ENCODE peak calls at places on chromosomes 4 and X, in ten cellular contexts. One of them, this sample, is unnamed. For H3K4me1, the result is how much of the 10 kb centered on the place peaks cover.

GRCh38 chrX:13215729-13216128 is 104.1 kb downstream of the ATXN3L start:
- DNase-seq in upper lobe of left lung: no peak
- DNase-seq in uterus: no peak
- DNase-seq in stomach: no peak
- DNase-seq in IMR-90: peak
- DNase-seq in A549: no peak
- DNase-seq in HepG2: no peak
- DNase-seq in breast epithelium: no peak
- DNase-seq in esophagus squamous epithelium: no peak
- DNase-seq in transverse colon: no peak
- DNase-seq in this sample: no peak

GRCh38 chr4:142961866-142962265 is 115.8 kb upstream of the INPP4B start:
- DNase-seq in upper lobe of left lung: no peak
- DNase-seq in uterus: peak
- DNase-seq in stomach: no peak
- DNase-seq in IMR-90: no peak
- DNase-seq in A549: no peak
- DNase-seq in HepG2: no peak
- DNase-seq in breast epithelium: no peak
- DNase-seq in esophagus squamous epithelium: no peak
- DNase-seq in transverse colon: no peak
- DNase-seq in this sample: no peak

GRCh38 chr4:170080496-170080895 is 9.3 kb downstream of the AADAT start:
- DNase-seq in upper lobe of left lung: no peak
- DNase-seq in uterus: no peak
- DNase-seq in stomach: no peak
- DNase-seq in IMR-90: no peak
- DNase-seq in A549: no peak
- DNase-seq in HepG2: no peak
- DNase-seq in breast epithelium: no peak
- DNase-seq in esophagus squamous epithelium: no peak
- DNase-seq in transverse colon: no peak
- DNase-seq in this sample: no peak

GRCh38 chr4:70712150-70712549 is 9.6 kb upstream of the RUFY3 start:
- DNase-seq in upper lobe of left lung: no peak
- DNase-seq in uterus: no peak
- DNase-seq in stomach: no peak
- DNase-seq in IMR-90: no peak
- DNase-seq in A549: no peak
- DNase-seq in HepG2: no peak
- DNase-seq in breast epithelium: no peak
- DNase-seq in esophagus squamous epithelium: no peak
- DNase-seq in transverse colon: no peak
- DNase-seq in this sample: no peak

GRCh38 chrX:17377047-17377692 is 2.2 kb downstream of the NHS start:
- DNase-seq in upper lobe of left lung: peak
- DNase-seq in uterus: peak
- DNase-seq in stomach: peak
- DNase-seq in IMR-90: peak
- DNase-seq in A549: peak
- DNase-seq in HepG2: no peak
- DNase-seq in breast epithelium: peak
- DNase-seq in esophagus squamous epithelium: no peak
- DNase-seq in transverse colon: peak
- DNase-seq in this sample: peak

GRCh38 chr4:178090640-178091411 is 648.6 kb upstream of the AGA start:
- DNase-seq in upper lobe of left lung: peak
- DNase-seq in uterus: no peak
- DNase-seq in stomach: no peak
- DNase-seq in IMR-90: no peak
- DNase-seq in A549: no peak
- DNase-seq in HepG2: no peak
- DNase-seq in breast epithelium: no peak
- DNase-seq in esophagus squamous epithelium: no peak
- DNase-seq in transverse colon: no peak
- DNase-seq in this sample: no peak

GRCh38 chr4:1409806-1410425 is 3.7 kb upstream of the NKX1-1 start:
- DNase-seq in upper lobe of left lung: no peak
- DNase-seq in uterus: no peak
- DNase-seq in stomach: peak
- DNase-seq in IMR-90: no peak
- DNase-seq in A549: no peak
- DNase-seq in HepG2: no peak
- DNase-seq in breast epithelium: peak
- DNase-seq in esophagus squamous epithelium: no peak
- DNase-seq in transverse colon: no peak
- DNase-seq in this sample: no peak

GRCh38 chrX:13013353-13014110 is 30.9 kb downstream of the FAM9C start:
- DNase-seq in upper lobe of left lung: no peak
- DNase-seq in uterus: peak
- DNase-seq in stomach: no peak
- DNase-seq in IMR-90: no peak
- DNase-seq in A549: no peak
- DNase-seq in HepG2: no peak
- DNase-seq in breast epithelium: no peak
- DNase-seq in esophagus squamous epithelium: peak
- DNase-seq in transverse colon: peak
- DNase-seq in this sample: peak

GRCh38 chrX:13570245-13570573 is 808 bp downstream of the EGFL6 start:
- DNase-seq in upper lobe of left lung: no peak
- DNase-seq in uterus: no peak
- DNase-seq in stomach: no peak
- DNase-seq in IMR-90: no peak
- DNase-seq in A549: no peak
- DNase-seq in HepG2: no peak
- DNase-seq in breast epithelium: no peak
- DNase-seq in esophagus squamous epithelium: no peak
- DNase-seq in transverse colon: no peak
- DNase-seq in this sample: no peak

GRCh38 chr4:103721251-103721650 is 1.5 kb upstream of the TACR3 start:
- DNase-seq in upper lobe of left lung: no peak
- DNase-seq in uterus: no peak
- DNase-seq in stomach: no peak
- DNase-seq in IMR-90: no peak
- DNase-seq in A549: no peak
- DNase-seq in HepG2: no peak
- DNase-seq in breast epithelium: no peak
- DNase-seq in esophagus squamous epithelium: no peak
- DNase-seq in transverse colon: no peak
- DNase-seq in this sample: no peak

GRCh38 chr4:10084651-10085320 is 31.8 kb downstream of the WDR1 start:
- DNase-seq in upper lobe of left lung: no peak
- DNase-seq in uterus: peak
- DNase-seq in stomach: no peak
- DNase-seq in IMR-90: no peak
- DNase-seq in A549: no peak
- DNase-seq in HepG2: no peak
- DNase-seq in breast epithelium: no peak
- DNase-seq in esophagus squamous epithelium: no peak
- DNase-seq in transverse colon: peak
- DNase-seq in this sample: no peak

GRCh38 chr4:123786159-123786915 is 389.7 kb downstream of the SPRY1 start:
- DNase-seq in upper lobe of left lung: no peak
- DNase-seq in uterus: no peak
- DNase-seq in stomach: no peak
- DNase-seq in IMR-90: no peak
- DNase-seq in A549: no peak
- DNase-seq in HepG2: no peak
- DNase-seq in breast epithelium: no peak
- DNase-seq in esophagus squamous epithelium: no peak
- DNase-seq in transverse colon: no peak
- DNase-seq in this sample: no peak

GRCh38 chrX:94937491-94937890 is 1263.5 kb downstream of the FAM133A start:
- DNase-seq in upper lobe of left lung: no peak
- DNase-seq in uterus: no peak
- DNase-seq in stomach: no peak
- DNase-seq in IMR-90: no peak
- DNase-seq in A549: no peak
- DNase-seq in HepG2: no peak
- DNase-seq in breast epithelium: no peak
- DNase-seq in esophagus squamous epithelium: no peak
- DNase-seq in transverse colon: no peak
- DNase-seq in this sample: no peak

GRCh38 chrX:94936722-94937121 is 1262.7 kb downstream of the FAM133A start:
- DNase-seq in upper lobe of left lung: no peak
- DNase-seq in uterus: no peak
- DNase-seq in stomach: no peak
- DNase-seq in IMR-90: no peak
- DNase-seq in A549: no peak
- DNase-seq in HepG2: no peak
- DNase-seq in breast epithelium: no peak
- DNase-seq in esophagus squamous epithelium: no peak
- DNase-seq in transverse colon: no peak
- DNase-seq in this sample: no peak

GRCh38 chrX:94942603-94943002 is 1268.6 kb downstream of the FAM133A start:
- DNase-seq in upper lobe of left lung: no peak
- DNase-seq in uterus: no peak
- DNase-seq in stomach: no peak
- DNase-seq in IMR-90: no peak
- DNase-seq in A549: no peak
- DNase-seq in HepG2: no peak
- DNase-seq in breast epithelium: no peak
- DNase-seq in esophagus squamous epithelium: no peak
- DNase-seq in transverse colon: no peak
- DNase-seq in this sample: no peak
- TF ChIP-seq POLR2A in upper lobe of left lung: no peak
- TF ChIP-seq POLR2A in uterus: no peak
- TF ChIP-seq POLR2A in stomach: no peak
- TF ChIP-seq POLR2A in IMR-90: no peak
- TF ChIP-seq POLR2A in A549: no peak
- TF ChIP-seq POLR2A in HepG2: no peak
- TF ChIP-seq POLR2A in breast epithelium: no peak
- TF ChIP-seq POLR2A in esophagus squamous epithelium: no peak
- TF ChIP-seq POLR2A in transverse colon: no peak
- TF ChIP-seq POLR2A in this sample: no peak

GRCh38 chr4:2793578-2793919 is 664 bp downstream of the SH3BP2 start:
- DNase-seq in upper lobe of left lung: no peak
- DNase-seq in uterus: peak
- DNase-seq in stomach: peak
- DNase-seq in IMR-90: peak
- DNase-seq in A549: no peak
- DNase-seq in HepG2: no peak
- DNase-seq in breast epithelium: no peak
- DNase-seq in esophagus squamous epithelium: no peak
- DNase-seq in transverse colon: peak
- DNase-seq in this sample: peak
- H3K4me1 ChIP-seq in upper lobe of left lung: half or more
- H3K4me1 ChIP-seq in uterus: under half
- H3K4me1 ChIP-seq in stomach: half or more
- H3K4me1 ChIP-seq in IMR-90: under half
- H3K4me1 ChIP-seq in A549: under half
- H3K4me1 ChIP-seq in HepG2: half or more
- H3K4me1 ChIP-seq in breast epithelium: under half
- H3K4me1 ChIP-seq in esophagus squamous epithelium: half or more
- H3K4me1 ChIP-seq in transverse colon: half or more
- H3K4me1 ChIP-seq in this sample: half or more

DNA sequence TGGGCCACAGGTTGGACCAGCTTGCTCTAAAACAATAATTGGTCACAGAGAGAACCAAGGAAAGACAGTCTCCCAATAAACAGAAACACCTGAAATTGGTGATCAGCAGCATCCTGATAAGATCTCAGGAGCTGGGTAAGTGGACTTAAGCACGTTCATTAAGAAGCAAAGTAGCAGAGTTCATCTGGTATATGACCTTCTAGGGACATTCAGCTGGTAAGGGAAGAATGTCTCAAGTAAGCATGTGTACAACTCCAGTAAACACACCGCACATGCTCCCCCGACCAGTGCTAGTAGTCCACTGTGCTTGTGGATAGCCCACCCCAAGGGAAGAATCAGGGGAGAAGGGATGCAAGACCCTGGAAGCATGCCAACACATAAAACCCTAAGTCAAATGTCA is 216.9 kb downstream of the EPHA5 start:
- DNase-seq in upper lobe of left lung: no peak
- DNase-seq in uterus: no peak
- DNase-seq in stomach: no peak
- DNase-seq in IMR-90: no peak
- DNase-seq in A549: no peak
- DNase-seq in HepG2: no peak
- DNase-seq in breast epithelium: no peak
- DNase-seq in esophagus squamous epithelium: no peak
- DNase-seq in transverse colon: no peak
- DNase-seq in this sample: no peak
- TF ChIP-seq POLR2A in upper lobe of left lung: no peak
- TF ChIP-seq POLR2A in uterus: no peak
- TF ChIP-seq POLR2A in stomach: no peak
- TF ChIP-seq POLR2A in IMR-90: no peak
- TF ChIP-seq POLR2A in A549: no peak
- TF ChIP-seq POLR2A in HepG2: no peak
- TF ChIP-seq POLR2A in breast epithelium: no peak
- TF ChIP-seq POLR2A in esophagus squamous epithelium: no peak
- TF ChIP-seq POLR2A in transverse colon: no peak
- TF ChIP-seq POLR2A in this sample: no peak

GRCh38 chr4:152860057-152860456 is 76.1 kb upstream of the FHDC1 start:
- DNase-seq in upper lobe of left lung: no peak
- DNase-seq in uterus: no peak
- DNase-seq in stomach: no peak
- DNase-seq in IMR-90: no peak
- DNase-seq in A549: no peak
- DNase-seq in HepG2: no peak
- DNase-seq in breast epithelium: no peak
- DNase-seq in esophagus squamous epithelium: no peak
- DNase-seq in transverse colon: no peak
- DNase-seq in this sample: no peak

GRCh38 chr4:152858934-152859333 is 77.2 kb upstream of the FHDC1 start:
- DNase-seq in upper lobe of left lung: no peak
- DNase-seq in uterus: no peak
- DNase-seq in stomach: no peak
- DNase-seq in IMR-90: no peak
- DNase-seq in A549: no peak
- DNase-seq in HepG2: no peak
- DNase-seq in breast epithelium: no peak
- DNase-seq in esophagus squamous epithelium: no peak
- DNase-seq in transverse colon: no peak
- DNase-seq in this sample: no peak

GRCh38 chr4:152853293-152853692 is 73.5 kb downstream of the ARFIP1 start:
- DNase-seq in upper lobe of left lung: no peak
- DNase-seq in uterus: no peak
- DNase-seq in stomach: no peak
- DNase-seq in IMR-90: no peak
- DNase-seq in A549: no peak
- DNase-seq in HepG2: no peak
- DNase-seq in breast epithelium: no peak
- DNase-seq in esophagus squamous epithelium: no peak
- DNase-seq in transverse colon: no peak
- DNase-seq in this sample: no peak

GRCh38 chr4:152862608-152863007 is 73.5 kb upstream of the FHDC1 start:
- DNase-seq in upper lobe of left lung: no peak
- DNase-seq in uterus: no peak
- DNase-seq in stomach: no peak
- DNase-seq in IMR-90: no peak
- DNase-seq in A549: no peak
- DNase-seq in HepG2: no peak
- DNase-seq in breast epithelium: no peak
- DNase-seq in esophagus squamous epithelium: no peak
- DNase-seq in transverse colon: no peak
- DNase-seq in this sample: no peak

DNA sequence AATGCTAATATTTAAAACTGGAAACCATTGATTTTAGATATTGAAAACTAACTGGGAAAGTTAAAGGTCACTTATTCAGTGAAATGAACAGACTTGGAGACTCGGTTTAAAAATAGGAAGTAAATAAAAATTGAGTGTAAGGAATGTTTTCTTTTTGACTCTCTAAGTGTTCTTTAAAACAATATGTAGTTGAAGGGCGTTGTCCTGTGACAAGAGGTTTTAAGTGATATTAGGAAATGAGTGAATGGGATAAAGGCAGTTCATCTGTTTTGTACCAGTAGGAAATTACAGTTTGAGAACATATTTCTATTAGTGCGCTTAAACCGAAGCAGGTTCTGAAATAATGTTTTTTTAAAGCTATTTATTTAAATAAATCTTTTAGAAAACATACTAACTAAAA is 77.2 kb downstream of the ARFIP1 start:
- DNase-seq in upper lobe of left lung: no peak
- DNase-seq in uterus: no peak
- DNase-seq in stomach: no peak
- DNase-seq in IMR-90: no peak
- DNase-seq in A549: no peak
- DNase-seq in HepG2: no peak
- DNase-seq in breast epithelium: no peak
- DNase-seq in esophagus squamous epithelium: no peak
- DNase-seq in transverse colon: no peak
- DNase-seq in this sample: no peak
- H3K4me1 ChIP-seq in upper lobe of left lung: under half
- H3K4me1 ChIP-seq in uterus: under half
- H3K4me1 ChIP-seq in stomach: under half
- H3K4me1 ChIP-seq in IMR-90: under half
- H3K4me1 ChIP-seq in A549: under half
- H3K4me1 ChIP-seq in HepG2: under half
- H3K4me1 ChIP-seq in breast epithelium: under half
- H3K4me1 ChIP-seq in esophagus squamous epithelium: under half
- H3K4me1 ChIP-seq in transverse colon: under half
- H3K4me1 ChIP-seq in this sample: under half

This sample was measured in body of pancreas.